ENCODE peak calls at places on chromosomes 2 and 18, in five cellular contexts. One of them, this sample, is unnamed.
A peak's percentile ranks its signal among the peaks of the same experiment; 100 is the strongest.

GRCh38 chr2:32712870-32713269 is 85.0 kb downstream of the TTC27 start:
- DNase-seq in CD4-positive, CD25-positive, alpha-beta regulatory T cell: no peak
- DNase-seq in SK-N-SH: no peak
- DNase-seq in psoas muscle: no peak
- DNase-seq in kidney: no peak
- DNase-seq in this sample: peak; percentile 67

GRCh38 chr2:63093512-63093911 is 42.9 kb downstream of the OTX1 start:
- DNase-seq in psoas muscle: no peak
- DNase-seq in kidney: no peak
- DNase-seq in CD4-positive, CD25-positive, alpha-beta regulatory T cell: no peak
- DNase-seq in SK-N-SH: no peak
- DNase-seq in this sample: no peak

GRCh38 chr2:173607601-173608311 is 253.1 kb downstream of the CDCA7 start:
- DNase-seq in psoas muscle: no peak
- DNase-seq in SK-N-SH: no peak
- DNase-seq in kidney: no peak
- DNase-seq in CD4-positive, CD25-positive, alpha-beta regulatory T cell: no peak
- DNase-seq in this sample: no peak

GRCh38 chr2:80651435-80651834 is 346.9 kb upstream of the LRRTM1 start:
- DNase-seq in CD4-positive, CD25-positive, alpha-beta regulatory T cell: no peak
- DNase-seq in SK-N-SH: no peak
- DNase-seq in kidney: no peak
- DNase-seq in psoas muscle: no peak
- DNase-seq in this sample: no peak

GRCh38 chr2:2331905-2332280 is 818 bp upstream of the MYT1L start:
- DNase-seq in kidney: no peak
- DNase-seq in SK-N-SH: peak; percentile 49
- DNase-seq in CD4-positive, CD25-positive, alpha-beta regulatory T cell: no peak
- DNase-seq in psoas muscle: no peak
- DNase-seq in this sample: no peak

GRCh38 chr2:205460217-205460616 is 222.1 kb upstream of the NRP2 start:
- DNase-seq in SK-N-SH: no peak
- DNase-seq in kidney: no peak
- DNase-seq in CD4-positive, CD25-positive, alpha-beta regulatory T cell: no peak
- DNase-seq in psoas muscle: no peak
- DNase-seq in this sample: no peak

GRCh38 chr18:49697757-49698595 is 115.4 kb downstream of the ACAA2 start:
- DNase-seq in CD4-positive, CD25-positive, alpha-beta regulatory T cell: no peak
- DNase-seq in SK-N-SH: no peak
- DNase-seq in kidney: no peak
- DNase-seq in psoas muscle: no peak
- DNase-seq in this sample: no peak

GRCh38 chr2:206353685-206354084 is 79.2 kb downstream of the ZDBF2 start:
- DNase-seq in SK-N-SH: no peak
- DNase-seq in CD4-positive, CD25-positive, alpha-beta regulatory T cell: no peak
- DNase-seq in psoas muscle: no peak
- DNase-seq in kidney: no peak
- DNase-seq in this sample: no peak

GRCh38 chr18:1840878-1841277 is 730.4 kb downstream of the METTL4 start:
- DNase-seq in psoas muscle: no peak
- DNase-seq in CD4-positive, CD25-positive, alpha-beta regulatory T cell: no peak
- DNase-seq in kidney: no peak
- DNase-seq in SK-N-SH: no peak
- DNase-seq in this sample: no peak

GRCh38 chr18:75854174-75854573 is 426.7 kb upstream of the SMIM21 start:
- DNase-seq in CD4-positive, CD25-positive, alpha-beta regulatory T cell: no peak
- DNase-seq in kidney: no peak
- DNase-seq in psoas muscle: no peak
- DNase-seq in SK-N-SH: no peak
- DNase-seq in this sample: no peak

GRCh38 chr18:34694611-34695165 is 15.4 kb upstream of the DTNA start:
- DNase-seq in SK-N-SH: peak; percentile 12
- DNase-seq in psoas muscle: no peak
- DNase-seq in CD4-positive, CD25-positive, alpha-beta regulatory T cell: no peak
- DNase-seq in kidney: no peak
- DNase-seq in this sample: no peak

GRCh38 chr2:216006164-216006663 is 7.1 kb downstream of the MREG start:
- DNase-seq in psoas muscle: no peak
- DNase-seq in kidney: peak; percentile 66
- DNase-seq in SK-N-SH: no peak
- DNase-seq in CD4-positive, CD25-positive, alpha-beta regulatory T cell: no peak
- DNase-seq in this sample: no peak

GRCh38 chr2:175837046-175837445 is 165.0 kb downstream of the LNPK start:
- DNase-seq in psoas muscle: no peak
- DNase-seq in CD4-positive, CD25-positive, alpha-beta regulatory T cell: no peak
- DNase-seq in SK-N-SH: no peak
- DNase-seq in kidney: no peak
- DNase-seq in this sample: no peak

GRCh38 chr2:174981336-174981735 is 23.8 kb downstream of the CHN1 start:
- DNase-seq in kidney: no peak
- DNase-seq in SK-N-SH: no peak
- DNase-seq in CD4-positive, CD25-positive, alpha-beta regulatory T cell: no peak
- DNase-seq in psoas muscle: no peak
- DNase-seq in this sample: no peak

GRCh38 chr2:134252092-134252775 is 1.6 kb upstream of the MGAT5 start:
- DNase-seq in CD4-positive, CD25-positive, alpha-beta regulatory T cell: no peak
- DNase-seq in psoas muscle: no peak
- DNase-seq in SK-N-SH: no peak
- DNase-seq in kidney: no peak
- DNase-seq in this sample: no peak

GRCh38 chr2:28949617-28950305 is 31.3 kb upstream of the TOGARAM2 start:
- DNase-seq in psoas muscle: no peak
- DNase-seq in kidney: no peak
- DNase-seq in SK-N-SH: no peak
- DNase-seq in CD4-positive, CD25-positive, alpha-beta regulatory T cell: no peak
- DNase-seq in this sample: no peak

GRCh38 chr2:181575024-181575649 is 81.8 kb downstream of the CERKL start:
- DNase-seq in SK-N-SH: no peak
- DNase-seq in kidney: no peak
- DNase-seq in CD4-positive, CD25-positive, alpha-beta regulatory T cell: no peak
- DNase-seq in psoas muscle: no peak
- DNase-seq in this sample: no peak

GRCh38 chr2:215028231-215028630 is 110.2 kb downstream of the ABCA12 start:
- DNase-seq in CD4-positive, CD25-positive, alpha-beta regulatory T cell: no peak
- DNase-seq in SK-N-SH: no peak
- DNase-seq in psoas muscle: no peak
- DNase-seq in kidney: no peak
- DNase-seq in this sample: no peak

GRCh38 chr18:48017625-48018024 is 87.2 kb upstream of the SMAD2 start:
- DNase-seq in psoas muscle: no peak
- DNase-seq in kidney: no peak
- DNase-seq in CD4-positive, CD25-positive, alpha-beta regulatory T cell: no peak
- DNase-seq in SK-N-SH: no peak
- DNase-seq in this sample: no peak

GRCh38 chr2:7437716-7438648 is 520.8 kb downstream of the RNF144A start:
- DNase-seq in psoas muscle: no peak
- DNase-seq in CD4-positive, CD25-positive, alpha-beta regulatory T cell: no peak
- DNase-seq in kidney: no peak
- DNase-seq in SK-N-SH: no peak
- DNase-seq in this sample: no peak

GRCh38 chr18:41396861-41397260 is 558.2 kb upstream of the PIK3C3 start:
- DNase-seq in psoas muscle: no peak
- DNase-seq in kidney: no peak
- DNase-seq in CD4-positive, CD25-positive, alpha-beta regulatory T cell: no peak
- DNase-seq in SK-N-SH: no peak
- DNase-seq in this sample: no peak

GRCh38 chr2:197798187-197798586 is 6.2 kb upstream of the PLCL1 start:
- DNase-seq in kidney: no peak
- DNase-seq in SK-N-SH: no peak
- DNase-seq in CD4-positive, CD25-positive, alpha-beta regulatory T cell: no peak
- DNase-seq in psoas muscle: no peak
- DNase-seq in this sample: no peak

GRCh38 chr2:177429688-177430325 is 37.2 kb downstream of the AGPS start:
- DNase-seq in psoas muscle: no peak
- DNase-seq in CD4-positive, CD25-positive, alpha-beta regulatory T cell: no peak
- DNase-seq in kidney: no peak
- DNase-seq in SK-N-SH: no peak
- DNase-seq in this sample: no peak

GRCh38 chr2:176902454-176902853 is 310.1 kb upstream of the HNRNPA3 start:
- DNase-seq in CD4-positive, CD25-positive, alpha-beta regulatory T cell: no peak
- DNase-seq in SK-N-SH: no peak
- DNase-seq in kidney: no peak
- DNase-seq in psoas muscle: no peak
- DNase-seq in this sample: no peak

GRCh38 chr2:94759211-94759610 is 112.0 kb upstream of the TEKT4 start:
- DNase-seq in SK-N-SH: no peak
- DNase-seq in psoas muscle: no peak
- DNase-seq in CD4-positive, CD25-positive, alpha-beta regulatory T cell: no peak
- DNase-seq in kidney: no peak
- DNase-seq in this sample: no peak

GRCh38 chr2:37614061-37614802 is 57.2 kb downstream of the CDC42EP3 start:
- DNase-seq in kidney: peak; percentile 51
- DNase-seq in psoas muscle: no peak
- DNase-seq in CD4-positive, CD25-positive, alpha-beta regulatory T cell: no peak
- DNase-seq in SK-N-SH: no peak
- DNase-seq in this sample: peak; percentile 78

GRCh38 chr18:63001861-63002260 is 286.5 kb downstream of the PHLPP1 start:
- DNase-seq in kidney: no peak
- DNase-seq in SK-N-SH: no peak
- DNase-seq in psoas muscle: no peak
- DNase-seq in CD4-positive, CD25-positive, alpha-beta regulatory T cell: no peak
- DNase-seq in this sample: no peak

GRCh38 chr2:5145801-5146200 is 546.4 kb upstream of the SOX11 start:
- DNase-seq in kidney: no peak
- DNase-seq in SK-N-SH: no peak
- DNase-seq in psoas muscle: no peak
- DNase-seq in CD4-positive, CD25-positive, alpha-beta regulatory T cell: no peak
- DNase-seq in this sample: no peak

GRCh38 chr18:36757081-36757480 is 71.7 kb downstream of the TPGS2 start:
- DNase-seq in psoas muscle: no peak
- DNase-seq in kidney: no peak
- DNase-seq in SK-N-SH: peak; percentile 76
- DNase-seq in CD4-positive, CD25-positive, alpha-beta regulatory T cell: no peak
- DNase-seq in this sample: no peak

GRCh38 chr2:207275779-207276178 is 110.0 kb upstream of the KLF7 start:
- DNase-seq in psoas muscle: no peak
- DNase-seq in CD4-positive, CD25-positive, alpha-beta regulatory T cell: no peak
- DNase-seq in SK-N-SH: no peak
- DNase-seq in kidney: no peak
- DNase-seq in this sample: no peak

GRCh38 chr18:29147944-29148343 is 971.0 kb upstream of the CDH2 start:
- DNase-seq in CD4-positive, CD25-positive, alpha-beta regulatory T cell: no peak
- DNase-seq in kidney: no peak
- DNase-seq in psoas muscle: no peak
- DNase-seq in SK-N-SH: no peak
- DNase-seq in this sample: no peak

GRCh38 chr2:127081826-127082633 is 24.9 kb downstream of the BIN1 start:
- DNase-seq in psoas muscle: peak; percentile 88
- DNase-seq in SK-N-SH: no peak
- DNase-seq in kidney: no peak
- DNase-seq in CD4-positive, CD25-positive, alpha-beta regulatory T cell: peak; percentile 49
- DNase-seq in this sample: no peak
- H3K27ac ChIP-seq in psoas muscle: peak overlapping the region; percentile 98
- H3K27ac ChIP-seq in SK-N-SH: no peak overlapping the region
- H3K27ac ChIP-seq in kidney: peak overlapping the region; percentile 63
- H3K27ac ChIP-seq in CD4-positive, CD25-positive, alpha-beta regulatory T cell: peak overlapping the region; percentile 86
- H3K27ac ChIP-seq in this sample: peak overlapping the region; percentile 40

GRCh38 chr18:6731197-6731596 is 1.7 kb downstream of the ARHGAP28 start:
- DNase-seq in CD4-positive, CD25-positive, alpha-beta regulatory T cell: no peak
- DNase-seq in kidney: no peak
- DNase-seq in psoas muscle: no peak
- DNase-seq in SK-N-SH: no peak
- DNase-seq in this sample: no peak
- H3K4me1 ChIP-seq in CD4-positive, CD25-positive, alpha-beta regulatory T cell: no peaks in the 10 kb centered on the region
- H3K4me1 ChIP-seq in kidney: peaks cover 6% of the 10 kb centered on the region
- H3K4me1 ChIP-seq in psoas muscle: peaks cover 29% of the 10 kb centered on the region
- H3K4me1 ChIP-seq in SK-N-SH: peaks cover 15% of the 10 kb centered on the region
- H3K4me1 ChIP-seq in this sample: no peaks in the 10 kb centered on the region

GRCh38 chr18:23223641-23224040 is 88.4 kb downstream of the CABLES1 start:
- DNase-seq in SK-N-SH: no peak
- DNase-seq in psoas muscle: no peak
- DNase-seq in CD4-positive, CD25-positive, alpha-beta regulatory T cell: no peak
- DNase-seq in kidney: no peak
- DNase-seq in this sample: no peak

GRCh38 chr18:23226930-23227728 is 91.8 kb downstream of the CABLES1 start:
- DNase-seq in psoas muscle: peak; percentile 65
- DNase-seq in CD4-positive, CD25-positive, alpha-beta regulatory T cell: no peak
- DNase-seq in SK-N-SH: no peak
- DNase-seq in kidney: no peak
- DNase-seq in this sample: no peak

GRCh38 chr18:23227729-23228075 is 92.4 kb downstream of the CABLES1 start:
- DNase-seq in kidney: no peak
- DNase-seq in psoas muscle: no peak
- DNase-seq in CD4-positive, CD25-positive, alpha-beta regulatory T cell: no peak
- DNase-seq in SK-N-SH: no peak
- DNase-seq in this sample: no peak

GRCh38 chr18:23226386-23226785 is 91.1 kb downstream of the CABLES1 start:
- DNase-seq in SK-N-SH: no peak
- DNase-seq in kidney: no peak
- DNase-seq in psoas muscle: no peak
- DNase-seq in CD4-positive, CD25-positive, alpha-beta regulatory T cell: no peak
- DNase-seq in this sample: no peak

DNA sequence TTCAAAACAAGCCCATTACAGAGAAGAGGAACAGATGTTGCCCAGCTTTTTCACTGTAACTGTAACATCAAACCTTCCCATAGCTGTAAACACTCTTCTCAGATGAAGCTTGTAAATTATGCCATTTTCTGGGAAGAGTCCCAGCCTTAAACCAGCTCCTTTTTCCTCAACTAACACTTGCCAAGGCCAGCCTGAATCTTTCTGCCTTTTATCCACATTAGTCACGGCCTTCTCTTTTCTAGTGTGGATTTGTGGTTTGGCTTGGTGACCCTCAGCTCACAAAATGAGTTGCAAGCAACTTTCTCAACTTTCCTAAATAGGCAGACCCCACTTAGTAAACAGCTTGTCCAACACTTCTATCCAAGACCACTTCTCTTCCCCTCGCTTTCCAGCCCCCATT is 90.2 kb downstream of the CABLES1 start:
- DNase-seq in psoas muscle: no peak
- DNase-seq in kidney: no peak
- DNase-seq in SK-N-SH: no peak
- DNase-seq in CD4-positive, CD25-positive, alpha-beta regulatory T cell: no peak
- DNase-seq in this sample: no peak
- H3K27ac ChIP-seq in psoas muscle: no peak overlapping the region
- H3K27ac ChIP-seq in kidney: no peak overlapping the region
- H3K27ac ChIP-seq in SK-N-SH: no peak overlapping the region
- H3K27ac ChIP-seq in CD4-positive, CD25-positive, alpha-beta regulatory T cell: no peak overlapping the region
- H3K27ac ChIP-seq in this sample: peak overlapping the region; percentile 96

DNA sequence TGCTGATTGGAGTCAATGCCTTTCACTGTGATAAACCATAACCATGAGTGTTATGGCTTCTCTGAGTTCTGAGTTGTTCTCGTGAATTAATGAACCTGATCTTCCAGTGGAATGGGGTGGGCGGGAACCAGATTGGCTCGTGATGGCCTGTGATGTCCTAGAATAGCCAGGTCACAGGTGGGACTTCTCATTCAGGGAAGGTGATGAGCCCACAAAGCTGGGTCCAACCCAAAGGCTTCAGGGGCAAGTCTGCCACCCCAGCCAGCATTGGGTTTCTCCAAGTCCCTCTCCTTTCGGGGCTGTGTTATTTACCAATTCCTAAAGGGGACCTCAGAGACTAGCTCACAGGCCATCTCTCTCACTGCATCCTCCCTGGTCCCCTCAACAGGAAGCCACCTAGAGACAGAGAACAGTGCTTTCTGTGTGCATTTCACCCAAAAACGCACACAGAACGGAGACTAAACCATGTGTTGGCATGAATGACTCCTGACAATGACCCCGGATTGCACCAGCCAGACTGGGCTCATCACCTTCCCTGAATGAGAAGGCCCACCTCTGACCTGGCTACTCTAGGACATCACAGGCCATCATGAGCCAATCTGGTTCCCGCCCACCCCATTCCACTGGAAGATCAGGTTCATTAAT is 85.5 kb downstream of the MALT1 start:
- DNase-seq in psoas muscle: no peak
- DNase-seq in SK-N-SH: no peak
- DNase-seq in CD4-positive, CD25-positive, alpha-beta regulatory T cell: no peak
- DNase-seq in kidney: no peak
- DNase-seq in this sample: no peak
- H3K4me1 ChIP-seq in psoas muscle: peaks cover 34% of the 10 kb centered on the region
- H3K4me1 ChIP-seq in SK-N-SH: no peaks in the 10 kb centered on the region
- H3K4me1 ChIP-seq in CD4-positive, CD25-positive, alpha-beta regulatory T cell: peaks cover 8% of the 10 kb centered on the region
- H3K4me1 ChIP-seq in kidney: peaks cover 2% of the 10 kb centered on the region
- H3K4me1 ChIP-seq in this sample: no peaks in the 10 kb centered on the region

This sample was measured in ascending aorta.